ENCODE peak calls at places on chromosomes 16 and 17, in four cellular contexts. One of them, this sample, is unnamed.

GRCh38 chr17:73972056-73972455 is 231.4 kb upstream of the RPL38 start:
- DNase-seq in DMS 273 treated with DMSO at 0.1 percent for 48 hours: no peak
- DNase-seq in GM10248: no peak
- DNase-seq in Right ventricle myocardium superior: no peak
- DNase-seq in this sample: no peak

GRCh38 chr16:50373345-50373701 is 4.5 kb upstream of the BRD7 start:
- DNase-seq in GM10248: no peak
- DNase-seq in Right ventricle myocardium superior: no peak
- DNase-seq in DMS 273 treated with DMSO at 0.1 percent for 48 hours: no peak
- DNase-seq in this sample: no peak

GRCh38 chr16:88691924-88692560 is 5.7 kb upstream of the SNAI3 start:
- DNase-seq in Right ventricle myocardium superior: peak
- DNase-seq in DMS 273 treated with DMSO at 0.1 percent for 48 hours: no peak
- DNase-seq in GM10248: no peak
- DNase-seq in this sample: no peak

GRCh38 chr17:17364338-17364667 is 61.1 kb downstream of the NT5M start:
- DNase-seq in GM10248: no peak
- DNase-seq in Right ventricle myocardium superior: peak
- DNase-seq in DMS 273 treated with DMSO at 0.1 percent for 48 hours: no peak
- DNase-seq in this sample: no peak

GRCh38 chr16:85541619-85542547 is 71.2 kb upstream of the GSE1 start:
- DNase-seq in GM10248: no peak
- DNase-seq in Right ventricle myocardium superior: no peak
- DNase-seq in DMS 273 treated with DMSO at 0.1 percent for 48 hours: peak
- DNase-seq in this sample: peak

GRCh38 chr16:55474821-55475220 is 4.2 kb upstream of the MMP2 start:
- DNase-seq in DMS 273 treated with DMSO at 0.1 percent for 48 hours: no peak
- DNase-seq in Right ventricle myocardium superior: no peak
- DNase-seq in GM10248: no peak
- DNase-seq in this sample: no peak

GRCh38 chr16:56591377-56592060 is 2.2 kb downstream of the MT3 start:
- DNase-seq in DMS 273 treated with DMSO at 0.1 percent for 48 hours: no peak
- DNase-seq in Right ventricle myocardium superior: no peak
- DNase-seq in GM10248: no peak
- DNase-seq in this sample: no peak

GRCh38 chr16:25163683-25164082 is 52.1 kb downstream of the LCMT1 start:
- DNase-seq in GM10248: no peak
- DNase-seq in DMS 273 treated with DMSO at 0.1 percent for 48 hours: no peak
- DNase-seq in Right ventricle myocardium superior: no peak
- DNase-seq in this sample: no peak

GRCh38 chr16:27461483-27462171 is 59.7 kb downstream of the IL21R start:
- DNase-seq in GM10248: no peak
- DNase-seq in DMS 273 treated with DMSO at 0.1 percent for 48 hours: no peak
- DNase-seq in Right ventricle myocardium superior: no peak
- DNase-seq in this sample: no peak

GRCh38 chr17:72523491-72523890 is 402.7 kb downstream of the SOX9 start:
- DNase-seq in DMS 273 treated with DMSO at 0.1 percent for 48 hours: no peak
- DNase-seq in Right ventricle myocardium superior: no peak
- DNase-seq in GM10248: no peak
- DNase-seq in this sample: no peak

GRCh38 chr17:31428512-31428911 is 37.0 kb downstream of the RAB11FIP4 start:
- DNase-seq in Right ventricle myocardium superior: no peak
- DNase-seq in GM10248: no peak
- DNase-seq in DMS 273 treated with DMSO at 0.1 percent for 48 hours: no peak
- DNase-seq in this sample: no peak

GRCh38 chr16:54116126-54116525 is 170.5 kb downstream of the IRX3 start:
- DNase-seq in Right ventricle myocardium superior: no peak
- DNase-seq in GM10248: no peak
- DNase-seq in DMS 273 treated with DMSO at 0.1 percent for 48 hours: no peak
- DNase-seq in this sample: no peak

GRCh38 chr17:10683853-10684252 is 13.5 kb downstream of the SCO1 start:
- DNase-seq in Right ventricle myocardium superior: no peak
- DNase-seq in GM10248: no peak
- DNase-seq in DMS 273 treated with DMSO at 0.1 percent for 48 hours: no peak
- DNase-seq in this sample: peak

GRCh38 chr17:48644159-48644558 is 18.0 kb upstream of the HOXB9 start:
- DNase-seq in GM10248: no peak
- DNase-seq in Right ventricle myocardium superior: no peak
- DNase-seq in DMS 273 treated with DMSO at 0.1 percent for 48 hours: no peak
- DNase-seq in this sample: no peak

GRCh38 chr16:86680137-86680536 is 101.8 kb downstream of the FOXL1 start:
- DNase-seq in GM10248: no peak
- DNase-seq in DMS 273 treated with DMSO at 0.1 percent for 48 hours: no peak
- DNase-seq in Right ventricle myocardium superior: no peak
- DNase-seq in this sample: no peak

GRCh38 chr16:29809031-29809747 is 2.8 kb upstream of the PRRT2 start:
- DNase-seq in DMS 273 treated with DMSO at 0.1 percent for 48 hours: no peak
- DNase-seq in GM10248: no peak
- DNase-seq in Right ventricle myocardium superior: no peak
- DNase-seq in this sample: no peak

GRCh38 chr17:22469101-22469880 is 777.0 kb downstream of the KCNJ18 start:
- DNase-seq in DMS 273 treated with DMSO at 0.1 percent for 48 hours: no peak
- DNase-seq in Right ventricle myocardium superior: no peak
- DNase-seq in GM10248: no peak
- DNase-seq in this sample: no peak

GRCh38 chr17:74484066-74484465 is 17.6 kb downstream of the CD300A start:
- DNase-seq in Right ventricle myocardium superior: no peak
- DNase-seq in DMS 273 treated with DMSO at 0.1 percent for 48 hours: no peak
- DNase-seq in GM10248: peak
- DNase-seq in this sample: no peak

GRCh38 chr17:4159761-4160160 is 16.8 kb downstream of the CYB5D2 start:
- DNase-seq in Right ventricle myocardium superior: no peak
- DNase-seq in GM10248: no peak
- DNase-seq in DMS 273 treated with DMSO at 0.1 percent for 48 hours: no peak
- DNase-seq in this sample: no peak

GRCh38 chr16:11201498-11202259 is 54.3 kb downstream of the SOCS1 start:
- DNase-seq in Right ventricle myocardium superior: no peak
- DNase-seq in GM10248: no peak
- DNase-seq in DMS 273 treated with DMSO at 0.1 percent for 48 hours: no peak
- DNase-seq in this sample: peak

GRCh38 chr17:82134101-82134500 is 36.1 kb upstream of the FASN start:
- DNase-seq in GM10248: no peak
- DNase-seq in DMS 273 treated with DMSO at 0.1 percent for 48 hours: no peak
- DNase-seq in Right ventricle myocardium superior: no peak
- DNase-seq in this sample: no peak

GRCh38 chr16:11688520-11688886 is 20.2 kb downstream of the SNN start:
- DNase-seq in DMS 273 treated with DMSO at 0.1 percent for 48 hours: no peak
- DNase-seq in GM10248: no peak
- DNase-seq in Right ventricle myocardium superior: no peak
- DNase-seq in this sample: no peak

GRCh38 chr17:50916026-50916707 is 50.0 kb upstream of the TOB1 start:
- DNase-seq in GM10248: no peak
- DNase-seq in DMS 273 treated with DMSO at 0.1 percent for 48 hours: no peak
- DNase-seq in Right ventricle myocardium superior: no peak
- DNase-seq in this sample: no peak

GRCh38 chr17:56358651-56359050 is 205.4 kb downstream of the ANKFN1 start:
- DNase-seq in DMS 273 treated with DMSO at 0.1 percent for 48 hours: no peak
- DNase-seq in GM10248: no peak
- DNase-seq in Right ventricle myocardium superior: no peak
- DNase-seq in this sample: no peak